ENCODE peak calls at places on chromosomes 7 and 10, in five cellular contexts. One of them, this sample, is unnamed.

GRCh38 chr10:27998954-27999275 is at the start of gene ODAD2:
- DNase-seq in mucosa of descending colon: no peak
- DNase-seq in left ventricle myocardium superior: no peak
- DNase-seq in right cardiac atrium: no peak
- DNase-seq in AML-193: no peak
- DNase-seq in this sample: no peak

GRCh38 chr7:91883676-91884362 is 3.3 kb upstream of the MTERF1 start:
- DNase-seq in mucosa of descending colon: no peak
- DNase-seq in right cardiac atrium: no peak
- DNase-seq in left ventricle myocardium superior: no peak
- DNase-seq in AML-193: no peak
- DNase-seq in this sample: no peak

GRCh38 chr7:151990567-151990966 is 34.3 kb downstream of the GALNTL5 start:
- DNase-seq in left ventricle myocardium superior: no peak
- DNase-seq in right cardiac atrium: no peak
- DNase-seq in AML-193: no peak
- DNase-seq in mucosa of descending colon: no peak
- DNase-seq in this sample: no peak

GRCh38 chr7:134724606-134725005 is 54.8 kb upstream of the CALD1 start:
- DNase-seq in left ventricle myocardium superior: no peak
- DNase-seq in right cardiac atrium: no peak
- DNase-seq in mucosa of descending colon: no peak
- DNase-seq in AML-193: peak; percentile 11
- DNase-seq in this sample: no peak

GRCh38 chr10:22988581-22989360 is 60.9 kb downstream of the ARMC3 start:
- DNase-seq in AML-193: peak; percentile 58
- DNase-seq in left ventricle myocardium superior: no peak
- DNase-seq in right cardiac atrium: peak; percentile 57
- DNase-seq in mucosa of descending colon: no peak
- DNase-seq in this sample: peak; percentile 27

GRCh38 chr10:47378606-47379444 is 5.3 kb downstream of the ZNF488 start:
- DNase-seq in AML-193: no peak
- DNase-seq in right cardiac atrium: no peak
- DNase-seq in left ventricle myocardium superior: no peak
- DNase-seq in mucosa of descending colon: no peak
- DNase-seq in this sample: no peak

GRCh38 chr7:57868771-57869483 is 418.9 kb downstream of the ZNF716 start:
- DNase-seq in mucosa of descending colon: peak; percentile 50
- DNase-seq in left ventricle myocardium superior: peak; percentile 31
- DNase-seq in AML-193: no peak
- DNase-seq in right cardiac atrium: peak; percentile 20
- DNase-seq in this sample: no peak

GRCh38 chr10:124763267-124763666 is 19.1 kb upstream of the FAM53B start:
- DNase-seq in AML-193: no peak
- DNase-seq in left ventricle myocardium superior: no peak
- DNase-seq in mucosa of descending colon: no peak
- DNase-seq in right cardiac atrium: no peak
- DNase-seq in this sample: no peak